ENCODE peak calls at places on chromosome 4, in six cellular contexts. W is astrocyte of the cerebellum, Q is lung, Z is heart right ventricle, C is transverse colon, B is left ventricle myocardium inferior. H is an unnamed sample.

GRCh38 chr4:55458611-55459010 is 62.9 kb downstream of the TMEM165 start:
- DNase-seq in W (no peak), Q (no peak), Z (no peak), C (no peak), B (no peak), H (no peak)

GRCh38 chr4:94926936-94927335 is 169.2 kb downstream of the BMPR1B start:
- DNase-seq in W (no peak), Q (no peak), Z (no peak), C (no peak), B (no peak), H (no peak)

GRCh38 chr4:7691992-7692391 is 247.7 kb downstream of the AFAP1 start:
- DNase-seq in W (no peak), Q (no peak), Z (no peak), C (no peak), B (peak; percentile 40), H (no peak)

GRCh38 chr4:143441678-143442077 is 71.8 kb upstream of the SMARCA5 start:
- DNase-seq in W (no peak), Q (no peak), Z (no peak), C (no peak), B (no peak), H (no peak)

GRCh38 chr4:183905081-183905592 is at the start of gene STOX2:
- DNase-seq in W (no peak), Q (peak; percentile 67), Z (peak; percentile 88), C (peak; percentile 69), B (peak; percentile 86), H (peak; percentile 81)

GRCh38 chr4:26412381-26413372 is 77.6 kb downstream of the CCKAR start:
- DNase-seq in W (no peak), Q (peak; percentile 63), Z (peak; percentile 38), C (peak; percentile 24), B (peak; percentile 58), H (peak; percentile 43)

GRCh38 chr4:140710784-140711622 is 45.2 kb downstream of the TBC1D9 start:
- DNase-seq in W (no peak), Q (no peak), Z (no peak), C (no peak), B (no peak), H (no peak)

GRCh38 chr4:56958111-56958517 is 19.3 kb downstream of the NOA1 start:
- DNase-seq in W (peak; percentile 95), Q (peak; percentile 74), Z (peak; percentile 76), C (peak; percentile 68), B (peak; percentile 77), H (peak; percentile 81)

GRCh38 chr4:26204911-26205368 is 115.9 kb upstream of the RBPJ start:
- DNase-seq in W (no peak), Q (no peak), Z (peak; percentile 58), C (no peak), B (peak; percentile 55), H (peak; percentile 15)

GRCh38 chr4:14247767-14248166 is 620.2 kb upstream of the BOD1L1 start:
- DNase-seq in W (no peak), Q (no peak), Z (no peak), C (no peak), B (no peak), H (no peak)

GRCh38 chr4:137510866-137511265 is 21.4 kb downstream of the PCDH18 start:
- DNase-seq in W (peak; percentile 72), Q (no peak), Z (no peak), C (no peak), B (no peak), H (no peak)

GRCh38 chr4:83213640-83214039 is 71.0 kb downstream of the COQ2 start:
- DNase-seq in W (no peak), Q (no peak), Z (no peak), C (no peak), B (no peak), H (no peak)

GRCh38 chr4:171929477-171929876 is 116.3 kb downstream of the GALNTL6 start:
- DNase-seq in W (no peak), Q (no peak), Z (no peak), C (no peak), B (no peak), H (no peak)

GRCh38 chr4:161457906-161458305 is 705.9 kb downstream of the FSTL5 start:
- DNase-seq in W (no peak), Q (no peak), Z (no peak), C (no peak), B (no peak), H (no peak)

GRCh38 chr4:76882630-76883029 is 15.3 kb downstream of the SOWAHB start:
- DNase-seq in W (no peak), Q (no peak), Z (no peak), C (no peak), B (no peak), H (no peak)

GRCh38 chr4:146370841-146371240 is 150.9 kb downstream of the SLC10A7 start:
- DNase-seq in W (no peak), Q (no peak), Z (no peak), C (no peak), B (no peak), H (no peak)

GRCh38 chr4:189202182-189202868 is 738.3 kb upstream of the FRG1 start:
- DNase-seq in W (peak; percentile 43), Q (peak; percentile 41), Z (peak; percentile 69), C (peak; percentile 24), B (peak; percentile 66), H (peak; percentile 26)

GRCh38 chr4:167100120-167100519 is 134.2 kb downstream of the SPOCK3 start:
- DNase-seq in W (peak; percentile 31), Q (no peak), Z (no peak), C (no peak), B (no peak), H (no peak)

GRCh38 chr4:153126137-153126536 is 78.1 kb upstream of the TRIM2 start:
- DNase-seq in W (no peak), Q (no peak), Z (no peak), C (no peak), B (no peak), H (no peak)

GRCh38 chr4:153122855-153123254 is 81.4 kb upstream of the TRIM2 start:
- DNase-seq in W (no peak), Q (no peak), Z (no peak), C (no peak), B (no peak), H (no peak)

GRCh38 chr4:153131478-153132069 is 72.7 kb upstream of the TRIM2 start:
- DNase-seq in W (no peak), Q (no peak), Z (no peak), C (no peak), B (no peak), H (no peak)

DNA sequence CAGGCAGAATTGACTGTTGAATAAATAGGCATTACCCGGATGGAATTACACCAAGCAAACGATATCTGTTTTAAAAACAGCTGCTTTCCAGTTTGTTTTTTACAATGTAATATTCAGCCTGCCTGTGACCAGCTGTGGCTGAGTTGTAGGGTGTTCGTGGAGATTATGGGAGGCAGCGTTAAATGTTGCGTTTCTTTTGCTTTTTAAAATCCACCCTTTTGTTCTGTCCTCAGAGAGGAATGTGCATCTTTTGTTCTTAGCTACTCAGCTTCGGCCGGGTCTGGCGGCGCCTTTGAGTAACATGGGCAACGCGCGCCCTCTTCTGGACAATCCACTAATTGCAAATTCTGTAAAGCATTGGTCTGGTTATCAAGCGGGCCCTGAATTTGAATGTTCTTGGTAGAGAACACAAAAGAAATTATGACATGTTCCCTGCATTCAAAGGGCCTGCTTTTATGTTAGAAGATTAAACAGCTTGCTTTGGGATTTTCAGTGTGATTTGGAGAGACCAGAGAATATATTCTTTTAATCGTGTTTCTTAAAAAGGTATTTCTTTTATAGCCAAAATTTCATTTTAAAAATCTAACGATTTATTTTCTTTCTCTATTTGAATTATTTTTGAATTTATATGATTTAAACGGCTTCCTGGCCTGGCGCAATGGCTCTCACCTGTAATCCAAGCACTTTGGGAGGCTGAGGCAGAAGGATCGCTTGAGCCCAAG is 76.3 kb upstream of the TRIM2 start:
- DNase-seq in W (peak; percentile 80), Q (peak; percentile 86), Z (peak; percentile 54), C (peak; percentile 88), B (peak; percentile 68), H (peak; percentile 95)
- H3K4me3 ChIP-seq in W (peak overlapping the region; percentile 16), Q (no peak overlapping the region), Z (no peak overlapping the region), C (no peak overlapping the region), B (peak overlapping the region; percentile 29), H (no peak overlapping the region)

DNA sequence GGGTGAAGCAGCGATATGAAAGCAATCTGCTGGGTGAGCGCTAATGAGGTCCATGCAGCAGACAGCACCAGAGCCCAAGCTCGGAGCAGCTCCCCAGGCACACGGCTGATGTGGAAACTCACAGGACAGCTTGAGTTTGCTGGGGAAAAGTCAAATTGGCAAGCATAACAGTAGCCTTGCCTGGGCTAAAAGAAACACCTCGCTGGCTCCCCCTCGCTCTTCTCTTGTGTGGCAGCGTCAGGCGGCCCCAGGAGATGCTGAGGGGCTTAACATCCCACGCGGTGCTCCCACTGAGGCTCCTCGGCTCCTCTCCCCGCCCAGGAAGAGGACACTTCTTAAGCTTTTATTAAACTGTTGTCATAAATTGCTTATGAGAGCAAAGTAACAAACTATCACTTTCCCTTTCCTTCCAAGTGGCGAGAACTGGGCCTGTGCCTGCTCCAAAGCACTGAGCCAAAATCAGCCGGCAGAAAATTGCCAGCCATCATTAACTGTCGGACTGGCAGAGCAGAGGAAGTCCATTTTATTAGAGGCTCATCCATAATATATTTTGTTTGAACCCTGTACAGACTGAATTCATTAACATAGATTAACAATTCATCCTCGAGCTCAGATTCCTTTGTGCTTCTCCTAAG is 111.4 kb downstream of the TSPAN5 start:
- DNase-seq in W (peak; percentile 63), Q (no peak), Z (peak; percentile 17), C (no peak), B (no peak), H (no peak)
- TF ChIP-seq CTCF in W (peak; percentile 38), Q (no peak), Z (no peak), C (no peak), B (no peak), H (no peak)

DNA sequence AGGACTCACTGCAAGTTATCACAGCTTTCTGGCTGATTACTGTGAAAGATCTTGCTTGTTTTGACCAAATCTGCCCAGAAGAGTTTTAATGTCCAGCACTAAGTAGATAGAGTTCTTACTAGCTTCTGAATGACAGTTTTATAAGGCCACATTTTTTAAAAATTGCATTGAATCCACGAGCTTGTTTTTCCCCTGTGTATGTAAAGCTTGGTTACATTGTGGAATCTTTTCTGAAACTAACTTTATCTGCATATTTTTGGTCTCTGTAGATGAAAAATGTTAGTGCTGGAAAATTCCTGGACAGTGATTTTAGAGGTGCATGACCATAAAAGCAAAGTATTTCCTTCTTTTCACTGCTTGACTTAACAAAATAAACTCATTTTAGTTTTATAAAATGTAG is 650.3 kb upstream of the FAM241A start:
- DNase-seq in W (no peak), Q (no peak), Z (no peak), C (no peak), B (no peak), H (no peak)
- H3K4me3 ChIP-seq in W (no peak overlapping the region), Q (no peak overlapping the region), Z (no peak overlapping the region), C (no peak overlapping the region), B (no peak overlapping the region), H (no peak overlapping the region)

DNA sequence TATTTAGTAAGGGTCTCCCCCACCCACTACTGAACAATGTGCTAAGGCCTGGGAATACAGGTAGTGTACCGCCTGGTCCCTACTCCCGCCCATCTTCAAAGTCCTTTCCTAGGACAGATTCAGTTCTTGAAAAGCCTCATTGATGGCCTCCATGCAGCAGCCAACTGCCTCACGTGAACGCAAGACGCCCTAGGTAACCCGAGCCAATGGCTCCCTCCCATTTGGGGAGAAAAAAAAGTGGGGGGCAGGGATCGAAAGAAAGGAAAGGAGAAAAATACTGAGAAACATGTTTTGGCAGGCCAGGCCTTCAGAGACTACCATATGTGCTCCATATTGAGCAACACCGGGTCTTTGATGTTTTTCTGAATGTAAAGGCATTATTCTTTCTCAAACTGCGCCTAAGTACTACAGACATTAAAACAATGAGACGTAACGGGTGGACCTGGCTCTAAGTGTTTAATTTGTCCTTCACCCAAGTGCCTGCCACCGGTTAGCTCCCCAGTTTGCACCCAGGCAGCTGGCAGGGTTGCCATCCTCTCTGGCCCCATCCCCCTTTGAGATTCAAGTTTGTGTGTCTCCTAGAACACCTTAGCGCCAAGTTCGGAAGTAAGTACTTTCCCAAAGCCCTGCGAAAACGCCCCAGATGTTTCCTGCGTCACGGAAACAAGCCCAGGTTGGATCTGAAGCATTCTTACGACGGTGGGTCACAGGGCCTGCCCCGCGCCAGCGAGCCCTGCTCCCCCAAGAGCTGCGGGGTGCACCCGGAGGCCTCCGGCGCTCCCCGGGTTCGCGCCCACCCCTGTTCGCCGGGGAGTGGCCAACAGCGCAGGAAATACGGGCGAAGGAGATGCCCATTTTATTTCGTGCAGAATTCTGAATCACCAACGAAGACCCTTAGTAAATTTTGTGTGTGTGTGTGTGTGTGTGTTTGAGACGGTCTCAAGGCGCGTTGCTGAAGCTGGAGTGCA is 30.2 kb downstream of the HAND2 start:
- DNase-seq in W (no peak), Q (no peak), Z (no peak), C (no peak), B (no peak), H (no peak)
- TF ChIP-seq CTCF in W (no peak), Q (no peak), Z (no peak), C (no peak), B (no peak), H (no peak)

H was measured in adrenal gland.